ENCODE peak calls at places on chromosomes 13 and 19, in seven cellular contexts. S is nephron progenitor cell, V is HFFc6, Y is cardiac muscle cell, L is IMR-90, J is AG09319, B is body of pancreas. Q is an unnamed sample.
A peak's percentile ranks its signal among the peaks of the same experiment; 100 is the strongest.

GRCh38 chr13:108104736-108105135 is 110.6 kb downstream of the LIG4 start:
- DNase-seq in S (no peak), V (no peak), Y (no peak), L (no peak), J (no peak), B (no peak), Q (no peak)

GRCh38 chr13:66887088-66887487 is 343.0 kb downstream of the PCDH9 start:
- DNase-seq in S (no peak), V (no peak), Y (no peak), L (peak; percentile 57), J (no peak), B (no peak), Q (no peak)

GRCh38 chr19:19315444-19315843 is 4.9 kb downstream of the SUGP1 start:
- DNase-seq in S (no peak), V (no peak), Y (no peak), L (no peak), J (no peak), B (no peak), Q (no peak)

GRCh38 chr19:7679017-7679720 is 1.5 kb upstream of the TRAPPC5 start:
- DNase-seq in S (no peak), V (no peak), Y (no peak), L (no peak), J (no peak), B (no peak), Q (no peak)

GRCh38 chr19:9847087-9847671 is 12.1 kb downstream of the PIN1 start:
- DNase-seq in S (peak; percentile 49), V (peak; percentile 95), Y (no peak), L (peak; percentile 97), J (peak; percentile 81), B (peak; percentile 35), Q (peak; percentile 93)

GRCh38 chr13:35714096-35714495 is 237.6 kb upstream of the MAB21L1 start:
- DNase-seq in S (no peak), V (peak; percentile 31), Y (no peak), L (no peak), J (no peak), B (no peak), Q (no peak)

GRCh38 chr13:71619096-71619495 is 247.9 kb downstream of the DACH1 start:
- DNase-seq in S (no peak), V (no peak), Y (no peak), L (no peak), J (no peak), B (no peak), Q (no peak)

GRCh38 chr19:38298841-38299680 is 5.0 kb upstream of the C19orf33 start:
- DNase-seq in S (no peak), V (no peak), Y (no peak), L (peak; percentile 64), J (no peak), B (no peak), Q (no peak)

GRCh38 chr13:52399037-52399436 is 6.9 kb downstream of the THSD1 start:
- DNase-seq in S (no peak), V (no peak), Y (no peak), L (no peak), J (no peak), B (no peak), Q (no peak)

GRCh38 chr13:52405369-52405766 is 604 bp downstream of the THSD1 start:
- DNase-seq in S (no peak), V (no peak), Y (no peak), L (no peak), J (no peak), B (no peak), Q (no peak)

GRCh38 chr13:52395704-52396103 is 10.3 kb downstream of the THSD1 start:
- DNase-seq in S (no peak), V (no peak), Y (no peak), L (no peak), J (no peak), B (no peak), Q (no peak)

GRCh38 chr13:52393572-52394357 is 12.2 kb downstream of the THSD1 start:
- DNase-seq in S (no peak), V (no peak), Y (no peak), L (no peak), J (no peak), B (no peak), Q (no peak)

GRCh38 chr13:52399708-52400107 is 6.3 kb downstream of the THSD1 start:
- DNase-seq in S (no peak), V (peak; percentile 13), Y (no peak), L (peak; percentile 41), J (no peak), B (no peak), Q (no peak)
- TF ChIP-seq CTCF in S (no peak), V (peak; percentile 45), Y (peak; percentile 28), L (peak; percentile 38), J (no peak), B (no peak), Q (no peak)

GRCh38 chr19:13115936-13116281 is 631 bp downstream of the TRMT1 start:
- DNase-seq in S (peak; percentile 40), V (no peak), Y (no peak), L (no peak), J (no peak), B (no peak), Q (no peak)
- TF ChIP-seq CTCF in S (no peak), V (no peak), Y (no peak), L (no peak), J (no peak), B (no peak), Q (no peak)

DNA sequence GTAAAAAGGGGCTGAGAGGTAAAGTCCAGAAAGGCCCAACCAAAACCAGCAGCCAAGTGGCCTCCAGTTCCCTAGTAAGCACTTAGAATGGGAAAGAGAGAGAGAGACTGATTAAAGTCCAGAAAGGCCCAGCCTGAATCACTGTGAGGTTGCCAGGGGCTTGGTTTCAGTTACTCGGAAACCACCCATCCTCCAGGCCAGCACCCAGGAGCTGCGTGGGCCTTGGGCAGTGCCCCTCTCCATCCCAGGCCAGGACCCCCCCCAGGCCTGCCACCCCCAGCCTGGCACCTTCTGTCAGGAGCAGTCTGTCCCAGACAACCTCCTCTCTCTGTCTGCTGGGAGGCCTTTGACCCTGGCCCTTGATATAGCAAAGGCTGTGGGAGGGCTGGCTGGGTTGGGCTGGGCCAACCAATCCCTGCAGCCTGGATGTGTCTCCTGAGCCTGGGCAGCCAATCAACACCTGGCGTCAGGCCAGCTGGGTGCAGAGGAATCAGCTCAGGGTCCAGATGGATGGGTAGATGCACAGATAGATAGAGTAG is at the start of gene CYP4F2:
- DNase-seq in S (no peak), V (no peak), Y (no peak), L (no peak), J (no peak), B (no peak), Q (no peak)
- TF ChIP-seq CTCF in S (no peak), V (no peak), Y (no peak), L (no peak), J (no peak), B (no peak), Q (no peak)

GRCh38 chr13:40755082-40755755 is 15.8 kb downstream of the MRPS31 start:
- DNase-seq in S (no peak), V (no peak), Y (no peak), L (no peak), J (no peak), B (no peak), Q (no peak)

DNA sequence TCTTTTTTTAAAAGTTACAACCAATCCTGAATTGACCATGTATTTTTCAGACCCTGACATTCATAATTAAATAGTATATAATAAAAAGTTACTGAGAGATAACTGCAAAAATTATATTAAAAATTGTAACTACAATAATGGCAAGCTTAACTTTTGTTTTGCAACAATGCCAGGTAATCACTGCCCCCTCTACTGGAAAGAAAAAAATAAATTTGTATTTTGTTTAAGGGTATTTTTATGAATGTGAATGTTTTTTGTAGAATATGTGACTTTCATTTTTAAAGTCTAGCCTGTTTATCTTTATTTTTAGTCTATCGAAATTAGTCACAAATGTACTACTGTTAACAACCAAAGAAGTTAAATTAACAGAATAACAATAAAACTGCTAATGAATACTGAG is 21.7 kb downstream of the MRPS31 start:
- DNase-seq in S (no peak), V (no peak), Y (no peak), L (no peak), J (no peak), B (no peak), Q (no peak)
- TF ChIP-seq CTCF in S (no peak), V (peak; percentile 67), Y (peak; percentile 21), L (peak; percentile 10), J (no peak), B (no peak), Q (peak; percentile 3)

DNA sequence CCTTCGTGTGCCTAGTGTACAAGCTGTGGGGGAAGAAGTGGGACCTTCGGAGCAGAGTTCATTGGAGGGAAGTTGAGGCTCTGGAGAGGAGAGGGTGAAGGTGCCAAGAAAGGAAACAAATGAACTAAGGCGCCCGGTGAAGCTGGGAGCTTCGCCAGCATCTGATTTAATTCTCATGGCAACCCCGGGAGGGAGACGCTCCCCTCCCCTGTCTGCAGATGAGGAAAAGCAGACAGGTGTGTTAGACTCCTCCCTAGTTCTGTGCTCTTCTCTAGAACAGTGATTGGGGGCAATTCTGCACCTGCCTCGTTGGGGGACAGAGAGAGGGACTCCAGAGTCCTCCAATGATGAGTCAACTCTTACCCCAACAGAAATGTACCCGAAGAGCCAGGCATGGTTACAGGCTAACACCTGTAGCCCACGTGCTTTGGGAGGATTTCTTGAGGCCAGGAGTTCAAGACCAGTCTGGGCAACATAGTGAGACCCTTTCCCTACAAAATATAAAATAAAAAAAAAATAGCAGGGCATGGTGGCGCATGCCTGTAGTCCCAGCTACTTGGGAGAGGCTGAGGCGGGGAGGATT is 4.2 kb downstream of the SSC5D start:
- DNase-seq in S (no peak), V (no peak), Y (no peak), L (no peak), J (no peak), B (no peak), Q (no peak)
- TF ChIP-seq CTCF in S (no peak), V (no peak), Y (no peak), L (no peak), J (no peak), B (no peak), Q (no peak)

GRCh38 chr13:97976551-97977375 is 23.3 kb downstream of the IPO5 start:
- DNase-seq in S (peak; percentile 40), V (no peak), Y (no peak), L (no peak), J (no peak), B (no peak), Q (peak; percentile 7)

GRCh38 chr13:97977982-97978381 is 24.5 kb downstream of the IPO5 start:
- DNase-seq in S (no peak), V (no peak), Y (no peak), L (no peak), J (no peak), B (no peak), Q (no peak)

GRCh38 chr13:97978661-97979450 is 25.4 kb downstream of the IPO5 start:
- DNase-seq in S (no peak), V (peak; percentile 37), Y (no peak), L (peak; percentile 28), J (no peak), B (no peak), Q (no peak)

GRCh38 chr13:97975851-97976550 is 22.5 kb downstream of the IPO5 start:
- DNase-seq in S (peak; percentile 96), V (peak; percentile 65), Y (peak; percentile 96), L (peak; percentile 79), J (peak; percentile 59), B (peak; percentile 93), Q (peak; percentile 33)

DNA sequence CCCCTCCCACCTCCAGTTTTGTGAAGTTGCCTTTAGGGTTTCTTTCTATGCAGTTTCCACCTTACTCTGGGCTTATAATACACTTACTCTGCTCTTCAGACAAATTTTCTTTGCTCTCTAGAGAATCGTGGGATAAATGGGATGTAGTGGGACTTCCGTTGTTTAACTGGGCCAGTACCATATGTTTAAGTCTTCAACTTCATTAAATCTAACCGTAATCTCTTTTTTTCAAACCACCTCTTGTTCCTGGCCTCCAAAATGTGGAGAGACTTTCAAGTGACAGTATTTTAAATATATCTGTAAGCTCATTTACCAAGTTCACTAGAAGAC is 23.9 kb downstream of the IPO5 start:
- DNase-seq in S (no peak), V (no peak), Y (peak; percentile 2), L (no peak), J (no peak), B (no peak), Q (no peak)
- TF ChIP-seq CTCF in S (no peak), V (no peak), Y (no peak), L (no peak), J (no peak), B (no peak), Q (no peak)

Q was measured in HFF-Myc.